ENCODE peak calls at places on chromosomes 12 and 14, in nine cellular contexts. P is tibial artery; H is fibroblast of lung; O is mammary epithelial cell; N is ascending aorta; F is K562; G is CD4-positive, CD25-positive, alpha-beta regulatory T cell; B is left ventricle myocardium inferior; W is CD8-positive, alpha-beta memory T cell. Y is an unnamed sample.

GRCh38 chr12:52402873-52403510 is 3.1 kb downstream of the KRT82 start:
- DNase-seq in P (no peak), H (no peak), O (no peak), N (no peak), F (no peak), G (no peak), B (no peak), W (no peak), Y (no peak)

GRCh38 chr14:106507354-106507753 is 981.0 kb downstream of the TMEM121 start:
- DNase-seq in P (no peak), H (no peak), O (no peak), N (no peak), F (no peak), G (no peak), B (no peak), W (no peak), Y (peak; percentile 59)

GRCh38 chr14:95244587-95244986 is 75.1 kb downstream of the CLMN start:
- DNase-seq in P (no peak), H (no peak), O (no peak), N (no peak), F (no peak), G (no peak), B (no peak), W (no peak), Y (no peak)

GRCh38 chr12:7695159-7695930 is at the start of gene GDF3:
- DNase-seq in P (no peak), H (peak; percentile 2), O (no peak), N (no peak), F (peak; percentile 16), G (no peak), B (no peak), W (no peak), Y (no peak)

GRCh38 chr12:52920937-52921336 is 16.1 kb upstream of the KRT8 start:
- DNase-seq in P (no peak), H (no peak), O (peak; percentile 35), N (no peak), F (no peak), G (no peak), B (no peak), W (no peak), Y (no peak)

GRCh38 chr12:69881771-69882170 is 56.7 kb downstream of the MYRFL start:
- DNase-seq in P (no peak), H (no peak), O (no peak), N (no peak), F (no peak), G (no peak), B (no peak), W (no peak), Y (no peak)

GRCh38 chr14:24918822-24919221 is 131.1 kb downstream of the STXBP6 start:
- DNase-seq in P (no peak), H (no peak), O (no peak), N (no peak), F (no peak), G (no peak), B (no peak), W (no peak), Y (no peak)

GRCh38 chr12:106840217-106840616 is 65.7 kb downstream of the RIC8B start:
- DNase-seq in P (no peak), H (peak; percentile 46), O (no peak), N (no peak), F (peak; percentile 82), G (no peak), B (no peak), W (no peak), Y (no peak)

GRCh38 chr12:57069522-57069921 is 9.1 kb downstream of the NEMP1 start:
- DNase-seq in P (peak; percentile 87), H (peak; percentile 94), O (peak; percentile 63), N (peak; percentile 91), F (peak; percentile 84), G (peak; percentile 78), B (no peak), W (peak; percentile 75), Y (peak; percentile 73)

GRCh38 chr12:12072064-12072760 is 1.5 kb downstream of the BCL2L14 start:
- DNase-seq in P (no peak), H (no peak), O (no peak), N (no peak), F (no peak), G (peak; percentile 24), B (no peak), W (peak; percentile 21), Y (peak; percentile 24)

DNA sequence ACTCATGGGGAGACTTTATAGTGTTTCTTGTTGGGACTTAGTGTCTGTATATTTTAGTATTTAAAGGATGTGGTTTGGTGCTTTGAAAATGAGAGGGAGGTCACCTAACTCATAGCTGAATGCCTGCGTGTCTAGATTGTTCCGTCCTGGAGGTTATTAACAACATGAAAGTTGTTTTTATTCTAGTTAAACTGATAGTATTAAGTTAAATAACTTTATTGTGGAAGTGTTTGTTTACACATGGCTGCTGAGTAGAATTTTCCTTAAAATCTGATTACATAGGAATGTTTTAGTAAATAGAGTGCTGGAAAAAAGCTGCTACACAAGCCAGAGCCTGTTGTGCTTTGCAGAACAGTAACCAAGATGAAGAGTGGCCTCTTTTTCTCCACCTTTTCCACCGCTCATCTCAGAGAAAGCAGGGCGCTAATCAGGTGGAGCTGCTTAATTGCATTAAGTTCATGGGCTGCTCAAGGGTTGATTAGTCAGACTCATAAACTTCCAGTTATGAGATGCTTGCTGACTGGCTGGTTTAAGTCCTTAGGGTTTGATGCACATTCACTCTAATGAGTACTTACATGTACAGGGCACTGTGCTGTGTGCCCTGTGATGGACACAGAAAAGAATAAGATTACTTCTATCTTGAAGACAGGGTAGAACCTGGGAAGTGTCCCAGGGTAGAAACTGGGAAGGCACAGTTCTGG is 62.7 kb downstream of the FBXO34 start:
- DNase-seq in P (no peak), H (peak; percentile 47), O (peak; percentile 12), N (no peak), F (no peak), G (peak; percentile 50), B (no peak), W (no peak), Y (peak; percentile 38)
- H3K27ac ChIP-seq in P (no peak overlapping the region), H (no peak overlapping the region), O (no peak overlapping the region), N (no peak overlapping the region), F (no peak overlapping the region), G (peak overlapping the region; percentile 76), B (no peak overlapping the region), W (peak overlapping the region; percentile 66), Y (peak overlapping the region; percentile 67)

GRCh38 chr12:94618995-94619695 is 31.2 kb downstream of the TMCC3 start:
- DNase-seq in P (no peak), H (peak; percentile 91), O (peak; percentile 99), N (no peak), F (no peak), G (no peak), B (no peak), W (no peak), Y (no peak)

GRCh38 chr12:94617101-94617500 is 33.3 kb downstream of the TMCC3 start:
- DNase-seq in P (no peak), H (no peak), O (no peak), N (no peak), F (no peak), G (no peak), B (no peak), W (no peak), Y (no peak)

GRCh38 chr12:94614288-94614721 is 36.1 kb downstream of the TMCC3 start:
- DNase-seq in P (no peak), H (peak; percentile 69), O (peak; percentile 60), N (no peak), F (no peak), G (no peak), B (no peak), W (no peak), Y (no peak)

GRCh38 chr12:94616217-94616729 is 34.1 kb downstream of the TMCC3 start:
- DNase-seq in P (no peak), H (no peak), O (peak; percentile 77), N (no peak), F (peak; percentile 88), G (no peak), B (no peak), W (no peak), Y (no peak)

GRCh38 chr12:94615284-94616216 is 34.8 kb downstream of the TMCC3 start:
- DNase-seq in P (no peak), H (peak; percentile 69), O (peak; percentile 93), N (no peak), F (peak; percentile 49), G (no peak), B (peak; percentile 24), W (no peak), Y (no peak)
- H3K4me3 ChIP-seq in P (peak overlapping the region; percentile 10), H (peak overlapping the region; percentile 26), O (peak overlapping the region; percentile 16), N (no peak overlapping the region), F (peak overlapping the region; percentile 1), G (no peak overlapping the region), B (peak overlapping the region; percentile 42), W (no peak overlapping the region), Y (no peak overlapping the region)

DNA sequence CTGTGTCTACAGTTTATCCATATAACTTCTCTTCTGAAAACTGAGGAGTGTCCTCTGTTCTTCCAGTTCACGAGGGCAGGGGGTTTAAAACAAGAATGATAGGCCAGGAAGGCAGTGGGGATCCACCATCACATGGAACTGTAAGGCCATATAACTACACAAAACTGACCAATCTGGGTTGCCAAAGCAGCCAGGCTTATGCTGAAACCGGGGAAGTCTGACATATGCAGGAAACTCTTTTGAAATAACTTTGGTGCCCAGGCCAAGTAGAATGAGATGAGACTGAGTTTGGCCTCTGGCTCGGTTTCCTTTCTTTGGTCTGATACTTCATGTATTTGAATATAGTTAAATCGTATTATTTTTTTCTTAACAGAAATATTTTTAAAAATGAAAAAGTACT is 18.0 kb upstream of the ATF1 start:
- DNase-seq in P (no peak), H (no peak), O (no peak), N (no peak), F (no peak), G (no peak), B (no peak), W (no peak), Y (no peak)
- H3K36me3 ChIP-seq in P (peaks cover 79% of the 10 kb centered on the region), H (no peaks in the 10 kb centered on the region), O (peaks cover 23% of the 10 kb centered on the region), N (peaks cover 44% of the 10 kb centered on the region), F (peaks cover 55% of the 10 kb centered on the region), G (peaks cover 61% of the 10 kb centered on the region), B (peaks cover 83% of the 10 kb centered on the region), W (peaks cover 14% of the 10 kb centered on the region), Y (peaks cover 26% of the 10 kb centered on the region)

GRCh38 chr12:82745807-82746206 is 59.1 kb downstream of the TMTC2 start:
- DNase-seq in P (no peak), H (no peak), O (no peak), N (no peak), F (no peak), G (no peak), B (no peak), W (no peak), Y (no peak)
- H3K27ac ChIP-seq in P (no peak overlapping the region), H (no peak overlapping the region), O (no peak overlapping the region), N (no peak overlapping the region), F (no peak overlapping the region), G (no peak overlapping the region), B (no peak overlapping the region), W (no peak overlapping the region), Y (no peak overlapping the region)